ENCODE peak calls at places on chromosomes 2 and 18, in four cellular contexts. T is sigmoid colon, W is BE2C, V is breast epithelium. I is an unnamed sample.

GRCh38 chr2:133841905-133842304 is 273.6 kb upstream of the NCKAP5 start:
- DNase-seq in T (no peak), W (no peak), V (no peak), I (peak; percentile 89)

GRCh38 chr2:9660154-9660553 is 29.4 kb upstream of the YWHAQ start:
- DNase-seq in T (no peak), W (no peak), V (no peak), I (no peak)

GRCh38 chr18:54162431-54162830 is 62.0 kb downstream of the MBD2 start:
- DNase-seq in V (no peak), T (no peak), W (no peak), I (peak; percentile 52)

GRCh38 chr2:41869542-41870256 is 178.1 kb upstream of the PKDCC start:
- DNase-seq in W (peak; percentile 85), V (peak; percentile 41), T (peak; percentile 85), I (no peak)

GRCh38 chr2:25478736-25479135 is 137.0 kb upstream of the DNMT3A start:
- DNase-seq in V (no peak), W (no peak), T (no peak), I (no peak)

GRCh38 chr2:226802573-226802972 is 3.0 kb upstream of the IRS1 start:
- DNase-seq in V (no peak), T (no peak), W (no peak), I (peak; percentile 80)

GRCh38 chr18:60485207-60485606 is 112.6 kb upstream of the MC4R start:
- DNase-seq in T (no peak), V (no peak), W (no peak), I (no peak)

GRCh38 chr2:104851236-104852160 is 2.4 kb upstream of the POU3F3 start:
- DNase-seq in V (no peak), T (no peak), W (no peak), I (no peak)

GRCh38 chr2:67829470-67829869 is 233.3 kb downstream of the C1D start:
- DNase-seq in V (no peak), W (no peak), T (no peak), I (no peak)

GRCh38 chr2:31069926-31070325 is 68.3 kb downstream of the GALNT14 start:
- DNase-seq in V (no peak), W (no peak), T (no peak), I (no peak)

GRCh38 chr2:239940861-239941570 is 84.1 kb downstream of the NDUFA10 start:
- DNase-seq in V (no peak), W (peak; percentile 2), T (peak; percentile 41), I (no peak)

GRCh38 chr2:176088048-176088936 is 4.2 kb upstream of the HOXD13 start:
- DNase-seq in W (peak; percentile 57), T (no peak), V (no peak), I (no peak)

GRCh38 chr2:149744845-149745244 is 157.3 kb upstream of the MMADHC start:
- DNase-seq in V (no peak), T (no peak), W (no peak), I (no peak)

GRCh38 chr2:191280834-191281756 is 35.9 kb downstream of the MYO1B start:
- DNase-seq in V (no peak), W (no peak), T (no peak), I (no peak)
- H3K4me3 ChIP-seq in V (no peak overlapping the region), W (no peak overlapping the region), T (no peak overlapping the region), I (no peak overlapping the region)

GRCh38 chr2:96802721-96803120 is 13.3 kb upstream of the CNNM3 start:
- DNase-seq in V (no peak), T (peak; percentile 39), W (no peak), I (no peak)
- TF ChIP-seq CTCF in V (no peak), T (no peak), W (no peak), I (no peak)

GRCh38 chr2:218746960-218747359 is 35.0 kb upstream of the CYP27A1 start:
- DNase-seq in V (peak; percentile 53), W (no peak), T (no peak), I (no peak)
- H3K4me3 ChIP-seq in V (no peak overlapping the region), W (no peak overlapping the region), T (no peak overlapping the region), I (no peak overlapping the region)

DNA sequence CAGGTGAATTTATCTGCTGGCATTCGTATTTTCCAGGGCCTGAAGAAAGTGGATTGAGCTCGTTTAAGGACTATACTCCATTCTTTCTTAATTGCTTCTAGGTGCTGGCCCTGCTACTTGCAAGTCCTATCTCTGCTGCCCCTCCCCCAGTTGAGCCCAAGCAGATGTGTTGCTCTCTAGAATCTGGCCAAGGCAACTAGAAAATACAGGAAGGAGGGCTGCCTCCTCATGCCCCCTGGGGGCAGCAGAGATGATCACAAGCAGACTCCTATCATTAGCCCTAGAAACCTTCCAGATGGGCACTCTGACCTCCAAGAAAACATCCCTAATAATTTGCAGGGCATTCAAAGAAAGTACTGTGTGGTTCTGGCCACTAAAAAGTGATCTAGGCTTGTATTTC is 72.5 kb upstream of the CYP26B1 start:
- DNase-seq in W (peak; percentile 14), V (no peak), T (no peak), I (no peak)
- TF ChIP-seq CTCF in W (peak; percentile 34), V (no peak), T (no peak), I (peak; percentile 4)

GRCh38 chr2:213185147-213185822 is 33.9 kb upstream of the IKZF2 start:
- DNase-seq in V (no peak), T (no peak), W (no peak), I (no peak)

GRCh38 chr2:213187833-213188532 is 36.6 kb upstream of the IKZF2 start:
- DNase-seq in W (no peak), V (no peak), T (no peak), I (no peak)

GRCh38 chr2:213187386-213187785 is 36.0 kb upstream of the IKZF2 start:
- DNase-seq in V (no peak), T (no peak), W (no peak), I (no peak)

GRCh38 chr2:213188533-213188867 is 37.1 kb upstream of the IKZF2 start:
- DNase-seq in T (no peak), W (no peak), V (no peak), I (no peak)

GRCh38 chr2:213188971-213189899 is 37.8 kb upstream of the IKZF2 start:
- DNase-seq in T (no peak), W (peak; percentile 6), V (no peak), I (no peak)
- H3K4me3 ChIP-seq in T (no peak overlapping the region), W (peak overlapping the region; percentile 51), V (no peak overlapping the region), I (no peak overlapping the region)

GRCh38 chr2:152411154-152411553 is 76.2 kb downstream of the FMNL2 start:
- DNase-seq in V (no peak), W (no peak), T (no peak), I (no peak)
- TF ChIP-seq CTCF in V (no peak), W (no peak), T (no peak), I (no peak)

GRCh38 chr2:156727867-156728266 is 291.7 kb downstream of the GPD2 start:
- DNase-seq in T (no peak), W (no peak), V (no peak), I (no peak)
- H3K4me3 ChIP-seq in T (no peak overlapping the region), W (no peak overlapping the region), V (no peak overlapping the region), I (no peak overlapping the region)

GRCh38 chr2:238560234-238560633 is 133.5 kb downstream of the ASB1 start:
- DNase-seq in V (no peak), W (no peak), T (no peak), I (no peak)
- TF ChIP-seq CTCF in V (no peak), W (no peak), T (no peak), I (no peak)

DNA sequence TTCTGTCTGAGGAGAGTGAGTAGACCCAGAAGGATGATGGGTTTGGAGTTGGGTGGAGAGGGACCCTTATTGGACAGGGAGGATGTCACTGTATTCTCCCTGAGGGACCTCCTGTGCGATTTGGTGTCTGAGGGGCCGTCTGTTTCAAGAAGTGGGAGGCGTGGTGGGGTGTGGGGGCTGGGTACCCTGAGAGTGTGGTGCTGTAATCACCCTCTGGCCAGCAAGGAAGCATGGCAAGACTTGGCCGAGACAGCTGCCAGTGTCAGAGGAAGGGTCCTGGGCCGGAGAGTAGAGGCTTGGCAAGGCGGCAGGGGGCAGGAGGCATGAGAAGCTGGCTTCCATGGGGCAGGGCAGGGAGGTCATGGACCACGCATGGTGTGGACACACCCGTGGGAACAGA is 43.1 kb downstream of the CTIF start:
- DNase-seq in W (no peak), T (no peak), V (no peak), I (no peak)
- H3K4me3 ChIP-seq in W (no peak overlapping the region), T (no peak overlapping the region), V (no peak overlapping the region), I (no peak overlapping the region)